ENCODE peak calls at places on chromosomes 4 and X, in seven cellular contexts. H is left ventricle myocardium superior; X is CD8-positive, alpha-beta memory T cell; A is osteocyte; E is cardiac muscle cell; F is activated CD4-positive, alpha-beta T cell treated with anti-CD3 and anti-CD28 coated beads for 36 hours; J is left ventricle myocardium inferior. M is an unnamed sample.

GRCh38 chr4:53646792-53647191 is 55.5 kb upstream of the LNX1 start:
- DNase-seq in H (no peak), F (no peak), A (no peak), E (no peak), X (no peak), J (no peak), M (no peak)

GRCh38 chr4:94446386-94446785 is 5.4 kb upstream of the PDLIM5 start:
- DNase-seq in H (no peak), J (no peak), X (no peak), A (no peak), F (no peak), E (no peak), M (no peak)

GRCh38 chr4:3520796-3521600 is 11.2 kb downstream of the LRPAP1 start:
- DNase-seq in J (no peak), A (no peak), E (no peak), F (no peak), H (no peak), X (no peak), M (peak; percentile 44)

GRCh38 chr4:108829981-108830492 is 67.2 kb upstream of the ETNPPL start:
- DNase-seq in A (no peak), E (no peak), F (no peak), H (no peak), X (no peak), J (no peak), M (no peak)

GRCh38 chrX:121456315-121456714 is 408.9 kb downstream of the GLUD2 start:
- DNase-seq in F (no peak), H (no peak), A (no peak), J (no peak), X (no peak), E (no peak), M (no peak)

GRCh38 chr4:68434836-68435235 is 12.4 kb upstream of the TMPRSS11E start:
- DNase-seq in H (no peak), A (no peak), J (no peak), E (no peak), X (no peak), F (no peak), M (no peak)

GRCh38 chr4:38803833-38804653 is 548 bp downstream of the TLR1 start:
- DNase-seq in F (peak; percentile 21), H (no peak), A (no peak), E (no peak), J (no peak), X (no peak), M (no peak)

GRCh38 chr4:113050361-113050760 is 908 bp downstream of the ANK2 start:
- DNase-seq in A (no peak), H (no peak), F (no peak), J (no peak), E (no peak), X (no peak), M (no peak)

GRCh38 chrX:41759817-41760216 is 35.8 kb downstream of the GPR82 start:
- DNase-seq in X (no peak), H (no peak), J (no peak), E (peak; percentile 38), A (no peak), F (no peak), M (no peak)

GRCh38 chrX:16832301-16832700 is 37.9 kb downstream of the RBBP7 start:
- DNase-seq in J (no peak), X (no peak), A (no peak), H (no peak), E (peak; percentile 39), F (no peak), M (no peak)

GRCh38 chrX:140572724-140573123 is 67.9 kb upstream of the SOX3 start:
- DNase-seq in E (peak; percentile 44), X (no peak), A (no peak), J (no peak), F (peak; percentile 47), H (peak; percentile 14), M (no peak)

GRCh38 chr4:153668647-153669046 is 15.4 kb upstream of the TLR2 start:
- DNase-seq in X (no peak), J (no peak), H (no peak), F (no peak), A (no peak), E (no peak), M (no peak)

GRCh38 chr4:151107063-151107462 is 7.6 kb downstream of the RPS3A start:
- DNase-seq in F (no peak), E (no peak), H (no peak), X (no peak), A (peak; percentile 51), J (no peak), M (no peak)

GRCh38 chr4:14264437-14264836 is 636.9 kb upstream of the BOD1L1 start:
- DNase-seq in H (no peak), X (no peak), A (no peak), E (no peak), F (no peak), J (no peak), M (no peak)

GRCh38 chr4:163109967-163110366 is 56.7 kb downstream of the NAF1 start:
- DNase-seq in H (no peak), F (no peak), X (no peak), A (no peak), E (no peak), J (no peak), M (no peak)

GRCh38 chr4:67575232-67575888 is 16.8 kb downstream of the STAP1 start:
- DNase-seq in X (no peak), E (no peak), J (no peak), F (no peak), H (no peak), A (no peak), M (no peak)

GRCh38 chr4:186765138-186765537 is 41.5 kb upstream of the FAT1 start:
- DNase-seq in X (no peak), J (no peak), F (no peak), E (no peak), H (no peak), A (no peak), M (no peak)

GRCh38 chr4:163866728-163867313 is 372.3 kb downstream of the TMA16 start:
- DNase-seq in H (no peak), X (no peak), E (no peak), F (peak; percentile 4), J (no peak), A (no peak), M (no peak)

GRCh38 chrX:14003876-14004425 is 25.7 kb downstream of the GEMIN8 start:
- DNase-seq in H (no peak), A (no peak), F (no peak), E (no peak), J (no peak), X (no peak), M (no peak)

GRCh38 chr4:77073981-77074865 is 1.6 kb downstream of the CCNI start:
- DNase-seq in A (no peak), E (no peak), J (no peak), F (no peak), X (no peak), H (no peak), M (no peak)

GRCh38 chrX:29926659-29927058 is 288.7 kb upstream of the MAGEB2 start:
- DNase-seq in J (no peak), X (no peak), H (no peak), E (no peak), F (no peak), A (no peak), M (no peak)

GRCh38 chr4:133146574-133147198 is 2.4 kb upstream of the PCDH10 start:
- DNase-seq in A (peak; percentile 84), X (no peak), E (peak; percentile 77), F (peak; percentile 59), J (no peak), H (peak; percentile 42), M (peak; percentile 47)

GRCh38 chrX:150649096-150649870 is 43.9 kb upstream of the MTMR1 start:
- DNase-seq in F (no peak), J (no peak), E (no peak), H (peak; percentile 42), X (no peak), A (no peak), M (peak; percentile 36)

GRCh38 chr4:52853351-52853750 is 8.8 kb upstream of the RASL11B start:
- DNase-seq in H (no peak), A (no peak), E (peak; percentile 62), J (no peak), F (no peak), X (no peak), M (no peak)

GRCh38 chr4:113260671-113261070 is 211.2 kb downstream of the ANK2 start:
- DNase-seq in H (no peak), A (no peak), X (no peak), J (no peak), E (no peak), F (no peak), M (no peak)

GRCh38 chr4:14827111-14827510 is 175.2 kb upstream of the CPEB2 start:
- DNase-seq in E (no peak), X (no peak), H (no peak), A (no peak), F (no peak), J (no peak), M (no peak)

GRCh38 chr4:159455675-159456235 is 352.9 kb downstream of the RAPGEF2 start:
- DNase-seq in E (peak; percentile 57), A (no peak), X (no peak), F (peak; percentile 17), H (no peak), J (no peak), M (no peak)

GRCh38 chr4:73577371-73577770 is 42.9 kb downstream of the RASSF6 start:
- DNase-seq in J (no peak), A (no peak), E (no peak), F (no peak), H (no peak), X (no peak), M (no peak)

GRCh38 chr4:56552273-56552672 is 46.7 kb downstream of the ARL9 start:
- DNase-seq in E (no peak), F (no peak), H (no peak), J (no peak), A (no peak), X (no peak), M (no peak)

GRCh38 chr4:128159967-128160366 is 98.9 kb downstream of the LARP1B start:
- DNase-seq in H (no peak), J (no peak), F (no peak), X (no peak), A (no peak), E (no peak), M (no peak)

GRCh38 chrX:69051901-69052300 is 113.4 kb downstream of the PJA1 start:
- DNase-seq in J (no peak), X (no peak), E (no peak), H (no peak), A (peak; percentile 15), F (no peak), M (no peak)

GRCh38 chr4:19905006-19905405 is 346.7 kb upstream of the SLIT2 start:
- DNase-seq in X (no peak), E (no peak), H (no peak), A (no peak), J (no peak), F (no peak), M (no peak)

M was measured in Right ventricle myocardium superior.